ENCODE peak calls at places on chromosome 13, in four cellular contexts. B is fibroblast of villous mesenchyme, K is neural progenitor cell, X is HFF-Myc. D is an unnamed sample.

GRCh38 chr13:84137292-84137691 is 255.0 kb upstream of the SLITRK1 start:
- DNase-seq in K (no peak), B (no peak), X (no peak), D (peak)

GRCh38 chr13:37748913-37749312 is 120.7 kb downstream of the TRPC4 start:
- DNase-seq in K (no peak), B (no peak), X (no peak), D (no peak)

GRCh38 chr13:95032114-95032513 is 269.1 kb downstream of the ABCC4 start:
- DNase-seq in X (no peak), B (no peak), K (no peak), D (no peak)

GRCh38 chr13:72798817-72799216 is 16.9 kb downstream of the PIBF1 start:
- DNase-seq in K (no peak), B (no peak), X (no peak), D (no peak)

GRCh38 chr13:36829753-36830152 is 10.7 kb downstream of the RFXAP start:
- DNase-seq in X (no peak), B (no peak), K (no peak), D (no peak)

GRCh38 chr13:19957320-19958118 is 1.0 kb upstream of the ZMYM2 start:
- DNase-seq in X (peak), K (peak), B (peak), D (peak)

GRCh38 chr13:67515895-67516294 is 285.8 kb upstream of the PCDH9 start:
- DNase-seq in X (peak), K (no peak), B (peak), D (peak)

GRCh38 chr13:98173431-98173921 is 3.6 kb downstream of the RNF113B start:
- DNase-seq in K (peak), B (peak), X (peak), D (peak)

GRCh38 chr13:24995225-24995804 is 100.6 kb upstream of the PABPC3 start:
- DNase-seq in B (peak), K (peak), X (peak), D (peak)

GRCh38 chr13:25300861-25301346 is 521 bp upstream of the NUP58 start:
- DNase-seq in K (peak), B (no peak), X (no peak), D (peak)

GRCh38 chr13:32905864-32906180 is 110.4 kb upstream of the KL start:
- DNase-seq in K (no peak), X (no peak), B (no peak), D (peak)

GRCh38 chr13:107625648-107626047 is 589.7 kb downstream of the LIG4 start:
- DNase-seq in K (no peak), B (no peak), X (no peak), D (no peak)

GRCh38 chr13:40116008-40116407 is 460.5 kb downstream of the COG6 start:
- DNase-seq in B (peak), X (no peak), K (no peak), D (peak)

GRCh38 chr13:72217142-72217541 is 350.1 kb upstream of the DACH1 start:
- DNase-seq in X (no peak), B (no peak), K (no peak), D (no peak)

GRCh38 chr13:112747256-112747655 is 57.4 kb downstream of the ATP11A start:
- DNase-seq in X (no peak), B (no peak), K (no peak), D (no peak)

DNA sequence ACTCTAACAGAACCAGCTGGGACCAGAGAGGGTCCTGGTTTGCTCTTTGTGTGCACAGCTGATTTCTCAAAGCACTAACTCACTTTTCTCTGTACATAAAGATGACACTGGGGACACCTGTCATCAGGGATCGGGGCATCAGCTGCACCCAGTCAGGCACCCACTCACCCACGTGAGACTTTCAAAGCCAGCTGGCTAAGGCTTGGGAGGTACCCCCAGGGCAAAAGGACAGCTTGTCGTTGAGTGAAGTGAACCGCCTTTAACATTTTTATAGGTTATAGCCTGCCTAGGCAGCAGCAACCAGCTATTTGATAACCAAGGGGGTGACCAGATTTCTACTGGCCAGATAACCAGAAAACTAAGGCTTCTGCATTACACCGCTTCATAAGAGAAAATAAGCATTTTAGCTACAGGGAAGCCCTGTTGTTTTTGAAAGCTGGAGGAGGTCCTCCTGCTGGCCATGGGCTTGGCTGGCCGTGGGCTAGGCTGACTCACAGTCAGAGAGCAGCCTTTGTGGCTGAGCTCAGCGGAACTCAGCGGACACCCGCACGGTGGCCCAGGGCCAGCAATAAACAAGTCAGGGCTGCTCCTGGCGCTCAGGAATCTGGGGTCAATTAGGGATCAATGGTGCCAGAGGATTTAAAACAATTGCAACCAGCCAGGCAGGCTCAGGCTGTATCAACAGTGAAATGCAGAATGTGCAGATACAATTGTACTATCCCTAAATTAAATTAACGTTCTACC is 57.1 kb downstream of the ALOX5AP start:
- DNase-seq in B (peak), X (peak), K (peak), D (peak)
- H3K4me3 ChIP-seq in B (no peak), X (peak), K (no peak), D (no peak)

DNA sequence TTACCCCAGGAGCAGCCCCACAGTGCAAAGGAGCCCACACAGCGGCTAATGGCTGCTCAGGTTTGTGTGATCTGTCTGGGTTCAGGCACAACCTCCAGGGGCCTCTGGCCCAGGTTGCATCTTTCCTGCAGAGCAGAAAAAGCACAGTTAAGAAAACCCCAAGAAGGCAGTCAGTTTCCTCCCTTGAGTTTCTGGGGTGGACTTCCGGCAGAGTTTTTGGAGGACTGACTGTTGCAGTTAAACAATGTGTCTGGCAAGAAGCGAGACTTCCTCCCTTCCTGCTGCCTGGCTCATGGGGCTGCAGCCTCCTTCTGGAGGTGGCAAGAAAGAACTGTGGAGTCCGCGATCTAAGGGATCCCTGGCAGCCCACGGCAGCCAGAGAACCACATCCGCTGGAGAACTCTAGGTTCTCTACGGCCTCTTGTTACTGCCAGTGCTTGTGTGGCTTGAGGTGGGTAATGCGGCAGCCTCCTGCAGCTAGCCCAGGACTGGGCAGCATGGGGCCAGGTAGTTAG is 114.4 kb downstream of the ZDHHC20 start:
- DNase-seq in X (no peak), K (no peak), B (no peak), D (no peak)
- TF ChIP-seq CTCF in X (no peak), K (no peak), B (no peak), D (no peak)

GRCh38 chr13:99565478-99566124 is 64.3 kb downstream of the TM9SF2 start:
- DNase-seq in K (no peak), X (no peak), B (no peak), D (no peak)

GRCh38 chr13:99572131-99572530 is 70.9 kb downstream of the TM9SF2 start:
- DNase-seq in K (no peak), B (no peak), X (no peak), D (peak)

GRCh38 chr13:99564389-99564788 is 63.1 kb downstream of the TM9SF2 start:
- DNase-seq in B (peak), X (no peak), K (no peak), D (peak)

DNA sequence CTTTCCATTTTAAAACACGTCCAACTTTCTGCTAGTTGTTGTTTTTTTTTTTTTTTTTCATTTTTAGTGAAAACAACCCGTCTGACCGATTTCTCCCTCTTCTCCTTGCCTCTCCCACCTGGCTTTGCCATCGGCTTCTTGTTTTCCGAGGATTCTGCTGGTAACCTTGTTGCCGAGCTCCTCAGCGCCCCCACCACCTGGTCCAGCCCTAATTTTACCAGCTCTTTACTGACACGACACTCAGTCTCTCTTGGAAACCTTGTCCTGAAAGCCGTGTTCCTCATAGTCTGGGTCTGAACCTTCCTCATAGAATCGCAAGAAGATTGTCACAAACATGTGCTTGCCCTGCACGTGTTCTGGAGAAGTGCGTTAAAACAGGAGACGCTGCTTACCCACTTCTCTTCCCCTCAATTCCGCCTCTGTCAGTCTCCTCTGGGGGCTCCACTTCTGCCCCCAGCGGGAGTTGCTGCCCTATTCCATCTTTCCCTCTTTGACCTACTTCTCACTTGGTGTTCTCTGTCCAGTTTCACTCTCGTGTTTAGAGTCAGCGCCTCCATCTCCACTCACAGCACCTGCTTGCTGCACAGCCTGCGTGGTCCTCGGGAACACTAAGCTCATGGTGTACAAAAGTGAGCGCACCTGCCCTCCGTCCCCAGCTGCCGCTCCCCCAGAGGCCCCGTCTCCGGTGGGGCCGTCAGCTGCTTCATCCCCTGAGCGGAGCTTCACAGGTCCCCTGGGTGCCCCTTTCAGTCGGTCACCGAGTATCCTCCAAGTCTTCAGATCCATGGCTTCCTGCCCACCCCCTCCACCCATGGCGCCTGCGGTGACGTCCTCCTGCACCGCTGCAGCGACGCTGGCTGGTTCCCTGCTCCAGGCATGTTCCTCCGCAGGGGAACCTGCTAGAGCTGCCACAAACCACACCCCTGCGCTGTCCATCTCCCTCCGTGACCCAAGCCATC is 65.1 kb downstream of the TM9SF2 start:
- DNase-seq in K (no peak), X (no peak), B (no peak), D (no peak)
- H3K4me3 ChIP-seq in K (no peak), X (no peak), B (no peak), D (no peak)

DNA sequence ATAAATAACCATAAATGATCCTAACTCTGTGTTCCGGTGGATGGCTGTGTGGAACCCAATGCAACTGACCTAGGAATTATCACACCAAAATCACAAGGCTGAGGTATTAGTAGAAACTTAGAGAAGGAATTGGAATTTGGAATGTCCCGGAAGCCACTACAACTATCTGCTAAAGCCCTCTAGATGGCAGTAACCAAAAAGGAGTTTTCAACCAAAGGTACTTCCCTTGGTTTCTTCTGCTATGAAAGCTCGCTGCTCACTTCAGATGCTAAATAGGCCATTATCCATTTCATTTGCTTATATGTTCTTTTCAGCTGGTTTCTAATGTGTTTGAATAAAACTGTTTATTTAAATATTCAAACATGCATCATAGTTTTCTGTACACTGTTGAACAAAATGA is 1589.1 kb upstream of the SPRY2 start:
- DNase-seq in X (no peak), B (no peak), K (peak), D (no peak)
- TF ChIP-seq CTCF in X (no peak), B (no peak), K (peak), D (no peak)

GRCh38 chr13:75440100-75440499 is 41.9 kb downstream of the TBC1D4 start:
- DNase-seq in K (no peak), X (no peak), B (peak), D (no peak)

GRCh38 chr13:75432045-75432444 is 49.9 kb downstream of the TBC1D4 start:
- DNase-seq in X (peak), B (peak), K (no peak), D (peak)

GRCh38 chr13:75442736-75443234 is 39.2 kb downstream of the TBC1D4 start:
- DNase-seq in K (no peak), X (no peak), B (peak), D (peak)

GRCh38 chr13:75432811-75433244 is 49.1 kb downstream of the TBC1D4 start:
- DNase-seq in K (no peak), X (no peak), B (no peak), D (no peak)

GRCh38 chr13:75437582-75438318 is 44.2 kb downstream of the TBC1D4 start:
- DNase-seq in K (peak), X (peak), B (peak), D (peak)
- H3K4me3 ChIP-seq in K (no peak), X (no peak), B (no peak), D (no peak)

DNA sequence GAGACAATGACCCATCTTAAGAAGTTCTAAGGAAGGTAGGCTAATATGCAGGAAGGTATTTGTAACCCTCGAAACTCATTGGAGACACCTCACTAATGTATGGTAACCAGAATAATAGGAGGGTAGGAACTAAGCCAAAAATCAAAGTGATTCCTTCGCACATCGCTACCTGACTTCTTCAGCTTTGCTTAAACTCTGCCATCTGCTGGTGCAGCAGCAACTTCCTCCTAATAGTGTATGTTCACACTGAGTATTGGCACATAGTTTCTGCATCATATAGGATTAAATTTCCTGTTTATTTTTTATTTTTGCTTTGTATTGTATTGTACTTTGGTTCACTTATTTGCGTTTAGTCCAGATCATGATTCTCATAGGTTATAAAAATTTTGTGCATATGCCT is 676.2 kb downstream of the GPC5 start:
- DNase-seq in K (peak), X (no peak), B (no peak), D (no peak)
- TF ChIP-seq CTCF in K (peak), X (no peak), B (peak), D (no peak)

GRCh38 chr13:110554227-110554836 is 7.2 kb downstream of the RAB20 start:
- DNase-seq in B (no peak), K (no peak), X (no peak), D (no peak)
- H3K4me3 ChIP-seq in B (no peak), K (no peak), X (no peak), D (no peak)

GRCh38 chr13:21176982-21177284 is 475 bp downstream of the MRPL57 start:
- DNase-seq in X (no peak), B (no peak), K (no peak), D (no peak)
- TF ChIP-seq CTCF in X (no peak), B (no peak), K (no peak), D (no peak)

GRCh38 chr13:102401305-102401704 is 543 bp downstream of the FGF14 start:
- DNase-seq in B (peak), X (no peak), K (no peak), D (peak)
- H3K4me3 ChIP-seq in B (peak), X (no peak), K (peak), D (no peak)

DNA sequence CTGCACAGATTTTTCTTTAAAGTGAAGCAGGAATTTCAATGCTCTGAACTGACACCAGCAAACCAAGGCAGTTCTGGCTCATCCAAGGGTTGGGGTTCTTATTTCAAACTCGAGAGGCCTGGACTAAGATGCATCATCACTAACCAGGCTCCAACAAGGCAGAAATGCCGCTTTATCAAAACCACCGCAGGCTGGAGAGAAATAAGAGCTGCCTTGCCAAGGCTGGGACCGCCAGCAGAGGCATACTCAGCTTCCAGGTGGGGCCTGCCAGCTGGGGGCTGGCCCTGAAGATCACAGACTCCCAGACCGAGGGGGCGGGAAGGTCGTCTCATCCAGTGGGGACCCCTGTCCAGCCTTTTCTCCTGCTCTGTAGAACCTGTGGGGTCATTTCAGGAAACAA is 37.4 kb upstream of the GAS6 start:
- DNase-seq in X (no peak), B (no peak), K (no peak), D (peak)
- TF ChIP-seq CTCF in X (no peak), B (no peak), K (no peak), D (no peak)

D was measured in AG10803.